ENCODE peak calls at places on chromosomes 12 and 14, in six cellular contexts. One of them, this sample, is unnamed.
A peak's percentile ranks its signal among the peaks of the same experiment; 100 is the strongest.

GRCh38 chr14:99462211-99462610 is 18.4 kb downstream of the SETD3 start:
- DNase-seq in RPMI7951: no peak
- DNase-seq in psoas muscle: no peak
- DNase-seq in HFFc6: no peak
- DNase-seq in CMK: no peak
- DNase-seq in GM23338: no peak
- DNase-seq in this sample: no peak

GRCh38 chr12:2958432-2959193 is 584 bp upstream of the TEAD4 start:
- DNase-seq in RPMI7951: peak; percentile 88
- DNase-seq in psoas muscle: peak; percentile 73
- DNase-seq in HFFc6: peak; percentile 81
- DNase-seq in CMK: peak; percentile 47
- DNase-seq in GM23338: peak; percentile 61
- DNase-seq in this sample: peak; percentile 30

GRCh38 chr14:49992901-49993335 is 100.0 kb downstream of the ARF6 start:
- DNase-seq in RPMI7951: peak; percentile 88
- DNase-seq in psoas muscle: no peak
- DNase-seq in HFFc6: peak; percentile 90
- DNase-seq in CMK: no peak
- DNase-seq in GM23338: no peak
- DNase-seq in this sample: no peak

GRCh38 chr14:90368946-90369721 is 27.7 kb upstream of the CALM1 start:
- DNase-seq in RPMI7951: peak; percentile 70
- DNase-seq in psoas muscle: no peak
- DNase-seq in HFFc6: peak; percentile 51
- DNase-seq in CMK: no peak
- DNase-seq in GM23338: no peak
- DNase-seq in this sample: no peak

GRCh38 chr12:67772276-67773169 is 124.0 kb downstream of the DYRK2 start:
- DNase-seq in RPMI7951: peak; percentile 65
- DNase-seq in psoas muscle: no peak
- DNase-seq in HFFc6: peak; percentile 31
- DNase-seq in CMK: no peak
- DNase-seq in GM23338: peak; percentile 86
- DNase-seq in this sample: no peak

GRCh38 chr14:60649815-60650381 is 621 bp upstream of the SIX1 start:
- DNase-seq in RPMI7951: peak; percentile 60
- DNase-seq in psoas muscle: peak; percentile 63
- DNase-seq in HFFc6: no peak
- DNase-seq in CMK: no peak
- DNase-seq in GM23338: peak; percentile 52
- DNase-seq in this sample: no peak

GRCh38 chr14:78316058-78316457 is 145.9 kb downstream of the NRXN3 start:
- DNase-seq in RPMI7951: no peak
- DNase-seq in psoas muscle: no peak
- DNase-seq in HFFc6: no peak
- DNase-seq in CMK: no peak
- DNase-seq in GM23338: no peak
- DNase-seq in this sample: no peak

GRCh38 chr12:104369708-104370107 is 66.2 kb downstream of the EID3 start:
- DNase-seq in RPMI7951: no peak
- DNase-seq in psoas muscle: no peak
- DNase-seq in HFFc6: no peak
- DNase-seq in CMK: no peak
- DNase-seq in GM23338: no peak
- DNase-seq in this sample: no peak

GRCh38 chr12:24754690-24755638 is 193.9 kb downstream of the BCAT1 start:
- DNase-seq in RPMI7951: peak; percentile 80
- DNase-seq in psoas muscle: no peak
- DNase-seq in HFFc6: peak; percentile 76
- DNase-seq in CMK: no peak
- DNase-seq in GM23338: no peak
- DNase-seq in this sample: no peak

GRCh38 chr12:87311206-87311605 is 718.0 kb downstream of the C12orf50 start:
- DNase-seq in RPMI7951: no peak
- DNase-seq in psoas muscle: no peak
- DNase-seq in HFFc6: no peak
- DNase-seq in CMK: no peak
- DNase-seq in GM23338: no peak
- DNase-seq in this sample: no peak

GRCh38 chr14:103089386-103090335 is 4.9 kb upstream of the EXOC3L4 start:
- DNase-seq in RPMI7951: no peak
- DNase-seq in psoas muscle: no peak
- DNase-seq in HFFc6: no peak
- DNase-seq in CMK: no peak
- DNase-seq in GM23338: no peak
- DNase-seq in this sample: no peak

GRCh38 chr12:74747305-74747704 is 209.7 kb downstream of the ATXN7L3B start:
- DNase-seq in RPMI7951: no peak
- DNase-seq in psoas muscle: no peak
- DNase-seq in HFFc6: peak; percentile 10
- DNase-seq in CMK: no peak
- DNase-seq in GM23338: peak; percentile 7
- DNase-seq in this sample: no peak

GRCh38 chr14:51305761-51306160 is 65.7 kb downstream of the TMX1 start:
- DNase-seq in RPMI7951: no peak
- DNase-seq in psoas muscle: no peak
- DNase-seq in HFFc6: no peak
- DNase-seq in CMK: no peak
- DNase-seq in GM23338: no peak
- DNase-seq in this sample: no peak

GRCh38 chr14:102140027-102140749 is 491 bp downstream of the WDR20 start:
- DNase-seq in RPMI7951: peak; percentile 34
- DNase-seq in psoas muscle: peak; percentile 61
- DNase-seq in HFFc6: peak; percentile 8
- DNase-seq in CMK: no peak
- DNase-seq in GM23338: peak; percentile 43
- DNase-seq in this sample: peak; percentile 6

GRCh38 chr12:1830981-1831930 is 10.9 kb downstream of the LRTM2 start:
- DNase-seq in RPMI7951: peak; percentile 45
- DNase-seq in psoas muscle: peak; percentile 90
- DNase-seq in HFFc6: peak; percentile 25
- DNase-seq in CMK: no peak
- DNase-seq in GM23338: peak; percentile 90
- DNase-seq in this sample: no peak

GRCh38 chr14:57833304-57833703 is 32.6 kb downstream of the SLC35F4 start:
- DNase-seq in RPMI7951: peak; percentile 95
- DNase-seq in psoas muscle: peak; percentile 50
- DNase-seq in HFFc6: peak; percentile 90
- DNase-seq in CMK: no peak
- DNase-seq in GM23338: no peak
- DNase-seq in this sample: no peak

GRCh38 chr14:91367173-91368171 is 50.1 kb downstream of the CCDC88C start:
- DNase-seq in RPMI7951: peak; percentile 29
- DNase-seq in psoas muscle: no peak
- DNase-seq in HFFc6: no peak
- DNase-seq in CMK: no peak
- DNase-seq in GM23338: no peak
- DNase-seq in this sample: peak; percentile 45

GRCh38 chr14:35927727-35928126 is 101.6 kb downstream of the BRMS1L start:
- DNase-seq in RPMI7951: peak; percentile 13
- DNase-seq in psoas muscle: no peak
- DNase-seq in HFFc6: no peak
- DNase-seq in CMK: no peak
- DNase-seq in GM23338: no peak
- DNase-seq in this sample: no peak

GRCh38 chr12:67456281-67456918 is 187.2 kb downstream of the CAND1 start:
- DNase-seq in RPMI7951: peak; percentile 96
- DNase-seq in psoas muscle: no peak
- DNase-seq in HFFc6: peak; percentile 25
- DNase-seq in CMK: no peak
- DNase-seq in GM23338: no peak
- DNase-seq in this sample: no peak

GRCh38 chr14:70052990-70053389 is 135.8 kb downstream of the SLC8A3 start:
- DNase-seq in RPMI7951: peak; percentile 37
- DNase-seq in psoas muscle: no peak
- DNase-seq in HFFc6: no peak
- DNase-seq in CMK: no peak
- DNase-seq in GM23338: peak; percentile 76
- DNase-seq in this sample: no peak

GRCh38 chr12:123000578-123000977 is 20.1 kb downstream of the ARL6IP4 start:
- DNase-seq in RPMI7951: no peak
- DNase-seq in psoas muscle: peak; percentile 35
- DNase-seq in HFFc6: no peak
- DNase-seq in CMK: no peak
- DNase-seq in GM23338: no peak
- DNase-seq in this sample: no peak

GRCh38 chr12:79333144-79333543 is 357.6 kb downstream of the PAWR start:
- DNase-seq in RPMI7951: no peak
- DNase-seq in psoas muscle: no peak
- DNase-seq in HFFc6: no peak
- DNase-seq in CMK: no peak
- DNase-seq in GM23338: no peak
- DNase-seq in this sample: no peak

GRCh38 chr12:46404225-46404631 is 31.7 kb upstream of the SLC38A2 start:
- DNase-seq in RPMI7951: peak; percentile 71
- DNase-seq in psoas muscle: no peak
- DNase-seq in HFFc6: peak; percentile 52
- DNase-seq in CMK: no peak
- DNase-seq in GM23338: no peak
- DNase-seq in this sample: no peak

GRCh38 chr12:2172040-2172439 is 119.3 kb downstream of the CACNA1C start:
- DNase-seq in RPMI7951: no peak
- DNase-seq in psoas muscle: no peak
- DNase-seq in HFFc6: no peak
- DNase-seq in CMK: no peak
- DNase-seq in GM23338: no peak
- DNase-seq in this sample: no peak

GRCh38 chr14:68774771-68775613 is 17.9 kb downstream of the ZFP36L1 start:
- DNase-seq in RPMI7951: peak; percentile 98
- DNase-seq in psoas muscle: peak; percentile 34
- DNase-seq in HFFc6: peak; percentile 98
- DNase-seq in CMK: no peak
- DNase-seq in GM23338: no peak
- DNase-seq in this sample: no peak

GRCh38 chr14:64563696-64564095 is 13.9 kb downstream of the PPP1R36 start:
- DNase-seq in RPMI7951: no peak
- DNase-seq in psoas muscle: no peak
- DNase-seq in HFFc6: no peak
- DNase-seq in CMK: no peak
- DNase-seq in GM23338: no peak
- DNase-seq in this sample: no peak

GRCh38 chr12:24861751-24862575 is 86.9 kb downstream of the BCAT1 start:
- DNase-seq in RPMI7951: peak; percentile 48
- DNase-seq in psoas muscle: no peak
- DNase-seq in HFFc6: peak; percentile 52
- DNase-seq in CMK: peak; percentile 49
- DNase-seq in GM23338: no peak
- DNase-seq in this sample: no peak

GRCh38 chr14:67618617-67619063 is 1.1 kb upstream of the ARG2 start:
- DNase-seq in RPMI7951: peak; percentile 78
- DNase-seq in psoas muscle: no peak
- DNase-seq in HFFc6: peak; percentile 84
- DNase-seq in CMK: no peak
- DNase-seq in GM23338: peak; percentile 89
- DNase-seq in this sample: peak; percentile 18

GRCh38 chr12:1920971-1921370 is 2.5 kb upstream of the CACNA2D4 start:
- DNase-seq in RPMI7951: no peak
- DNase-seq in psoas muscle: peak; percentile 62
- DNase-seq in HFFc6: no peak
- DNase-seq in CMK: peak; percentile 47
- DNase-seq in GM23338: no peak
- DNase-seq in this sample: peak; percentile 60

This sample was measured in GF-D8.